ENCODE peak calls at places on chromosomes 7 and 10, in eight cellular contexts. O is thoracic aorta; A is SJCRH30; T is body of pancreas; G is heart right ventricle; N is CD4-positive, alpha-beta memory T cell; S is neuronal stem cell; M is cardiac muscle cell. J is an unnamed sample. For H3K4me1, the result is how much of the 10 kb centered on the place peaks cover.

GRCh38 chr10:49139866-49140195 is 6.0 kb upstream of the FAM170B start:
- DNase-seq in A (no peak), O (no peak), S (no peak), M (no peak), N (no peak), G (no peak), T (no peak), J (no peak)

GRCh38 chr10:71081229-71081560 is 131.2 kb upstream of the UNC5B start:
- DNase-seq in O (no peak), A (no peak), G (no peak), S (no peak), M (no peak), T (no peak), N (no peak), J (no peak)

GRCh38 chr10:5547934-5548660 is 23.3 kb downstream of the CALML3 start:
- DNase-seq in O (no peak), S (no peak), G (no peak), N (no peak), M (no peak), T (peak), A (peak), J (peak)

GRCh38 chr7:158695726-158696452 is 8.7 kb downstream of the NCAPG2 start:
- DNase-seq in A (peak), S (no peak), O (no peak), N (peak), T (peak), M (peak), G (no peak), J (peak)

GRCh38 chr10:110802551-110803238 is 69.0 kb upstream of the PDCD4 start:
- DNase-seq in G (peak), T (peak), M (no peak), A (peak), S (no peak), N (peak), O (peak), J (peak)

GRCh38 chr10:19142967-19143366 is 94.4 kb downstream of the MALRD1 start:
- DNase-seq in O (no peak), M (no peak), G (no peak), T (no peak), S (no peak), N (no peak), A (no peak), J (no peak)

GRCh38 chr7:12757443-12757842 is 70.0 kb downstream of the ARL4A start:
- DNase-seq in O (no peak), N (no peak), S (no peak), G (no peak), T (no peak), M (no peak), A (no peak), J (no peak)

GRCh38 chr7:50267525-50268041 is 36.9 kb upstream of the IKZF1 start:
- DNase-seq in N (peak), G (no peak), S (no peak), M (no peak), T (no peak), O (no peak), A (no peak), J (no peak)

GRCh38 chr10:126895214-126895781 is 9.9 kb upstream of the DOCK1 start:
- DNase-seq in T (peak), O (no peak), G (no peak), N (no peak), S (no peak), M (no peak), A (no peak), J (no peak)

GRCh38 chr7:149717481-149717880 is 55.9 kb downstream of the ZNF467 start:
- DNase-seq in G (no peak), M (no peak), A (no peak), T (no peak), N (no peak), O (no peak), S (no peak), J (no peak)

GRCh38 chr7:149715476-149715875 is 57.9 kb downstream of the ZNF467 start:
- DNase-seq in M (no peak), A (no peak), T (no peak), G (no peak), O (no peak), N (no peak), S (no peak), J (no peak)

GRCh38 chr7:149716932-149717307 is 56.5 kb downstream of the ZNF467 start:
- DNase-seq in T (no peak), M (no peak), G (no peak), A (no peak), S (no peak), N (no peak), O (no peak), J (no peak)

GRCh38 chr7:149714910-149715471 is 58.4 kb downstream of the ZNF467 start:
- DNase-seq in M (no peak), S (no peak), G (no peak), N (peak), T (peak), A (no peak), O (no peak), J (no peak)

GRCh38 chr7:149716007-149716931 is 57.1 kb downstream of the ZNF467 start:
- DNase-seq in T (no peak), O (no peak), M (peak), S (no peak), G (no peak), A (no peak), N (no peak), J (no peak)
- H3K4me3 ChIP-seq in T (no peak), O (no peak), M (peak), S (peak), G (no peak), A (no peak), N (no peak), J (no peak)

DNA sequence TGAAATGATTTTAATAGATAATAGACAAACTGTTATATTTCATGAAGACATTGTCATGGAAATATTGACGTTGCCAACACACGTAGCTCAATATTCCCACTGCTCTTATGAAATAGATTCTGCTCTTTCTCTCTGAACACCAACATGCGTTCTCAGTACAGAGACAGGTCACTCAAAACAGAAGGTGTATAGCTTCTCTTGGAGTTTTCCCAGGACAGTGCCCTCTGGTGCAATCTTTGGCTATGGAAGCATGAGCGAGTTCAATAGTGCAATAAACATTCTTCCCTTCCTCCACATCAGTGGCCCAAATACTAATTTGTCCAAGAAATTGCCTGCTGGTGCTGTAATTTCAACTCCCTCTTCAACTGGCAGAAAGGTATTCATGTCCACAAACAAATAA is 145.3 kb downstream of the MAGI2 start:
- DNase-seq in M (peak), G (no peak), S (no peak), A (no peak), T (no peak), N (no peak), O (no peak), J (peak)
- H3K4me1 ChIP-seq in M (under half), G (under half), S (under half), A (under half), T (under half), N (under half), O (under half), J (under half)

GRCh38 chr10:60140681-60141632 is 234.6 kb upstream of the CCDC6 start:
- DNase-seq in N (no peak), T (no peak), A (peak), S (peak), M (peak), G (peak), O (no peak), J (peak)
- H3K4me3 ChIP-seq in N (no peak), T (no peak), A (peak), S (peak), M (peak), G (peak), O (peak), J (peak)

GRCh38 chr7:81637527-81637926 is 132.3 kb downstream of the HGF start:
- DNase-seq in S (no peak), M (no peak), G (no peak), O (no peak), A (no peak), N (no peak), T (no peak), J (no peak)
- H3K4me1 ChIP-seq in S (under half), M (under half), G (under half), O (under half), A (under half), N (under half), T (under half), J (under half)